ENCODE peak calls at places on chromosomes 7 and 10, in nine cellular contexts. N is stomach, H is psoas muscle, F is astrocyte of the spinal cord, I is WTC11, L is AG04450, E is hepatocyte, X is mesothelial cell of epicardium, Z is cardiac muscle cell. M is an unnamed sample.

GRCh38 chr10:13758302-13758701 is 171.5 kb downstream of the PRPF18 start:
- DNase-seq in Z (peak), L (no peak), I (peak), E (peak), H (no peak), X (no peak), N (no peak), F (peak), M (peak)

GRCh38 chr7:27239780-27240731 is 2.5 kb upstream of the EVX1 start:
- DNase-seq in F (no peak), Z (no peak), X (no peak), L (no peak), E (no peak), N (no peak), I (no peak), H (no peak), M (no peak)

GRCh38 chr7:134811798-134812197 is 32.4 kb downstream of the CALD1 start:
- DNase-seq in L (no peak), I (no peak), E (no peak), H (no peak), F (peak), X (no peak), Z (no peak), N (no peak), M (no peak)

GRCh38 chr10:102682981-102683380 is 31.2 kb downstream of the ARL3 start:
- DNase-seq in E (no peak), F (no peak), N (no peak), Z (no peak), I (no peak), X (no peak), H (no peak), L (no peak), M (no peak)

GRCh38 chr10:32263300-32263699 is 83.7 kb downstream of the EPC1 start:
- DNase-seq in X (no peak), Z (no peak), E (peak), I (no peak), L (no peak), N (no peak), F (no peak), H (no peak), M (no peak)

GRCh38 chr7:85290252-85290651 is 103.4 kb upstream of the SEMA3D start:
- DNase-seq in F (no peak), I (no peak), H (no peak), Z (no peak), L (no peak), X (no peak), E (no peak), N (no peak), M (no peak)

GRCh38 chr10:978826-979421 is 9.3 kb upstream of the GTPBP4 start:
- DNase-seq in F (no peak), X (no peak), E (no peak), H (no peak), N (no peak), L (no peak), I (no peak), Z (no peak), M (no peak)

GRCh38 chr10:132078746-132079345 is 13.1 kb downstream of the JAKMIP3 start:
- DNase-seq in N (no peak), H (no peak), Z (no peak), X (peak), I (peak), L (no peak), E (peak), F (no peak), M (no peak)

GRCh38 chr7:2796358-2797352 is 47.5 kb downstream of the GNA12 start:
- DNase-seq in F (peak), Z (no peak), E (no peak), I (no peak), X (no peak), N (no peak), H (peak), L (peak), M (no peak)

GRCh38 chr7:34135924-34136323 is 230.6 kb downstream of the BMPER start:
- DNase-seq in H (no peak), E (no peak), L (no peak), X (no peak), Z (no peak), I (no peak), F (no peak), N (no peak), M (no peak)

GRCh38 chr7:22429386-22429785 is 70.6 kb downstream of the STEAP1B start:
- DNase-seq in H (no peak), L (no peak), X (no peak), N (no peak), F (no peak), E (no peak), I (no peak), Z (no peak), M (no peak)

GRCh38 chr10:88347022-88347421 is 236.1 kb downstream of the RNLS start:
- DNase-seq in N (no peak), Z (peak), I (no peak), L (no peak), H (no peak), E (peak), X (no peak), F (no peak), M (no peak)

GRCh38 chr7:29606287-29606721 is 42.7 kb downstream of the PRR15 start:
- DNase-seq in H (no peak), E (peak), F (peak), Z (peak), N (no peak), I (no peak), X (no peak), L (no peak), M (peak)

GRCh38 chr10:36110097-36110496 is 468.0 kb upstream of the FZD8 start:
- DNase-seq in E (no peak), X (no peak), I (no peak), F (no peak), H (no peak), L (no peak), Z (no peak), N (no peak), M (no peak)

GRCh38 chr10:45526309-45526708 is 146.3 kb downstream of the ZFAND4 start:
- DNase-seq in N (no peak), E (no peak), F (no peak), Z (no peak), I (no peak), H (no peak), L (no peak), X (no peak), M (no peak)

GRCh38 chr7:155733582-155734444 is 78.5 kb downstream of the SHH start:
- DNase-seq in N (peak), E (no peak), H (no peak), X (no peak), F (no peak), I (no peak), L (no peak), Z (no peak), M (no peak)

GRCh38 chr7:50307368-50308012 is 3.0 kb downstream of the IKZF1 start:
- DNase-seq in X (no peak), E (no peak), Z (peak), F (no peak), N (no peak), H (no peak), L (no peak), I (no peak), M (no peak)
- TF ChIP-seq CTCF in X (no peak), E (no peak), Z (no peak), F (no peak), N (no peak), H (no peak), L (no peak), I (no peak), M (no peak)

GRCh38 chr7:125833839-125834238 is 904.2 kb upstream of the POT1 start:
- DNase-seq in F (no peak), E (no peak), I (no peak), H (no peak), N (no peak), L (no peak), X (no peak), Z (no peak), M (no peak)
- TF ChIP-seq CTCF in F (no peak), E (no peak), I (no peak), H (no peak), N (no peak), L (no peak), X (no peak), Z (no peak), M (no peak)

GRCh38 chr7:13279854-13280435 is 592.5 kb downstream of the ARL4A start:
- DNase-seq in Z (peak), F (peak), H (no peak), N (no peak), E (peak), L (peak), I (no peak), X (no peak), M (no peak)
- TF ChIP-seq CTCF in Z (peak), F (no peak), H (peak), N (peak), E (peak), L (peak), I (peak), X (peak), M (peak)

GRCh38 chr7:1412322-1413261 is 46.7 kb downstream of the MICALL2 start:
- DNase-seq in H (peak), E (peak), F (peak), L (peak), Z (peak), N (peak), I (peak), X (peak), M (peak)
- TF ChIP-seq CTCF in H (peak), E (peak), F (peak), L (peak), Z (peak), N (peak), I (peak), X (peak), M (peak)

GRCh38 chr7:38716397-38716796 is 85.2 kb upstream of the AMPH start:
- DNase-seq in I (peak), H (no peak), X (no peak), L (no peak), Z (no peak), F (no peak), E (no peak), N (no peak), M (no peak)
- TF ChIP-seq CTCF in I (peak), H (no peak), X (no peak), L (no peak), Z (peak), F (no peak), E (no peak), N (no peak), M (no peak)

GRCh38 chr10:101012525-101013364 is 13.1 kb downstream of the LZTS2 start:
- DNase-seq in I (peak), Z (peak), N (peak), X (peak), E (peak), H (peak), L (peak), F (peak), M (peak)

GRCh38 chr10:101013365-101013825 is 13.8 kb downstream of the LZTS2 start:
- DNase-seq in E (no peak), Z (no peak), N (no peak), X (no peak), H (no peak), I (no peak), L (no peak), F (no peak), M (no peak)

GRCh38 chr10:101010329-101010728 is 10.7 kb downstream of the LZTS2 start:
- DNase-seq in E (no peak), N (no peak), F (no peak), X (no peak), L (no peak), H (no peak), I (no peak), Z (no peak), M (no peak)

GRCh38 chr10:101014230-101014884 is 14.7 kb downstream of the LZTS2 start:
- DNase-seq in F (peak), L (no peak), X (peak), E (peak), Z (peak), I (peak), N (peak), H (peak), M (peak)

GRCh38 chr10:101011517-101012423 is 12.2 kb downstream of the LZTS2 start:
- DNase-seq in X (no peak), F (no peak), L (no peak), I (peak), E (peak), H (no peak), Z (peak), N (peak), M (peak)
- TF ChIP-seq CTCF in X (no peak), F (peak), L (peak), I (peak), E (peak), H (no peak), Z (peak), N (peak), M (peak)

GRCh38 chr7:86814980-86815379 is 171.3 kb downstream of the GRM3 start:
- DNase-seq in L (no peak), Z (peak), F (peak), I (peak), E (peak), H (no peak), N (no peak), X (no peak), M (peak)
- TF ChIP-seq CTCF in L (peak), Z (peak), F (peak), I (peak), E (peak), H (peak), N (peak), X (peak), M (no peak)